ENCODE peak calls at places on chromosome 12, in seven cellular contexts. V, Y, B, E, P, Q and H are unnamed samples.

GRCh38 chr12:835754-836493 is 83.5 kb downstream of the WNK1 start:
- DNase-seq in V (no peak), Y (no peak), B (no peak), E (no peak), P (no peak), Q (no peak), H (no peak)

GRCh38 chr12:63795032-63795687 is 15.5 kb downstream of the RXYLT1 start:
- DNase-seq in V (no peak), Y (no peak), B (no peak), E (no peak), P (no peak), Q (no peak), H (no peak)

GRCh38 chr12:15728118-15728598 is 61.0 kb downstream of the EPS8 start:
- DNase-seq in V (peak), Y (peak), B (no peak), E (no peak), P (no peak), Q (peak), H (peak)

GRCh38 chr12:22286569-22286968 is 47.9 kb downstream of the ST8SIA1 start:
- DNase-seq in V (no peak), Y (no peak), B (no peak), E (no peak), P (no peak), Q (peak), H (no peak)

GRCh38 chr12:53252349-53252916 is 15.7 kb upstream of the ESPL1 start:
- DNase-seq in V (peak), Y (no peak), B (no peak), E (peak), P (no peak), Q (no peak), H (no peak)

GRCh38 chr12:85835417-85835809 is 796 bp downstream of the RASSF9 start:
- DNase-seq in V (peak), Y (peak), B (peak), E (no peak), P (no peak), Q (peak), H (no peak)

GRCh38 chr12:9636150-9636549 is 28.4 kb upstream of the KLRB1 start:
- DNase-seq in V (no peak), Y (no peak), B (no peak), E (no peak), P (no peak), Q (no peak), H (no peak)

GRCh38 chr12:51926718-51927117 is 19.4 kb downstream of the ACVRL1 start:
- DNase-seq in V (peak), Y (peak), B (no peak), E (peak), P (peak), Q (peak), H (peak)

GRCh38 chr12:71655495-71655894 is 8.2 kb downstream of the ZFC3H1 start:
- DNase-seq in V (no peak), Y (no peak), B (no peak), E (no peak), P (no peak), Q (no peak), H (no peak)

GRCh38 chr12:89177802-89178201 is 174.5 kb downstream of the DUSP6 start:
- DNase-seq in V (no peak), Y (no peak), B (no peak), E (no peak), P (no peak), Q (no peak), H (no peak)

GRCh38 chr12:90958995-90959394 is 4.0 kb upstream of the CCER1 start:
- DNase-seq in V (no peak), Y (peak), B (no peak), E (no peak), P (no peak), Q (peak), H (no peak)

GRCh38 chr12:9118161-9118560 is 2.4 kb upstream of the A2M start:
- DNase-seq in V (peak), Y (peak), B (no peak), E (no peak), P (no peak), Q (no peak), H (no peak)

GRCh38 chr12:108614639-108615038 is 16.8 kb upstream of the TMEM119 start:
- DNase-seq in V (no peak), Y (no peak), B (no peak), E (no peak), P (no peak), Q (no peak), H (no peak)

GRCh38 chr12:128266559-128267245 is at the start of gene TMEM132C:
- DNase-seq in V (no peak), Y (no peak), B (peak), E (peak), P (no peak), Q (no peak), H (no peak)

GRCh38 chr12:85413266-85413665 is 133.2 kb downstream of the ALX1 start:
- DNase-seq in V (peak), Y (no peak), B (no peak), E (no peak), P (no peak), Q (no peak), H (no peak)

GRCh38 chr12:93541578-93542217 is 30.8 kb upstream of the SOCS2 start:
- DNase-seq in V (no peak), Y (peak), B (no peak), E (no peak), P (peak), Q (no peak), H (no peak)

GRCh38 chr12:51365276-51365675 is 18.8 kb upstream of the CELA1 start:
- DNase-seq in V (no peak), Y (no peak), B (no peak), E (no peak), P (no peak), Q (no peak), H (no peak)

GRCh38 chr12:38907171-38907923 is 2.0 kb upstream of the CPNE8 start:
- DNase-seq in V (peak), Y (no peak), B (no peak), E (no peak), P (no peak), Q (no peak), H (no peak)

GRCh38 chr12:52715416-52715815 is 12.1 kb upstream of the KRT77 start:
- DNase-seq in V (peak), Y (no peak), B (peak), E (no peak), P (peak), Q (no peak), H (no peak)

GRCh38 chr12:15171015-15171646 is 50.1 kb downstream of the RERG start:
- DNase-seq in V (no peak), Y (no peak), B (no peak), E (no peak), P (no peak), Q (no peak), H (no peak)

DNA sequence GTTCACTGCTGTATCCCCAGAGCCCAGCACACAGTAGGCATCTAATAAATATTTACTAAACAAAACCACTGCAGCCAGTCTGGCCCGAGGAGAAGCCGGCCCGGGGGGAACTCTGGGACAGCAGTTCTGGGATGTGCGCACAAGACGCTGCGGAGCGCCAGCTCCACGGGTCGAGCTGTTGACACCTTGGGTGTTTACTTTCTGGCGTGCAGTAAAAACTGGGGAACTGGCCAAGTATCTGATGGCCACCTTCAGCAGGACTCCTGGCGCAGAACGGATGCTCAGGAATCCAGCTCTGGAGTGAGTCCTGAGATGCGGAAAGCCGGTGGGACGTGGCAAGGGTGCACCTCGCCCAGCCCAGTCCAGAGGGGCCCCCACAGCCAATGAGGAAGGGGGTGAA is 65.6 kb downstream of the NCOR2 start:
- DNase-seq in V (no peak), Y (no peak), B (no peak), E (no peak), P (no peak), Q (no peak), H (no peak)
- H3K27ac ChIP-seq in V (no peak), Y (no peak), B (no peak), E (peak), P (no peak), Q (no peak), H (peak)

GRCh38 chr12:113470871-113471618 is 626 bp downstream of the LHX5 start:
- DNase-seq in V (no peak), Y (no peak), B (peak), E (no peak), P (no peak), Q (no peak), H (no peak)

GRCh38 chr12:113471619-113472171 is at the start of gene LHX5:
- DNase-seq in V (no peak), Y (no peak), B (peak), E (no peak), P (no peak), Q (no peak), H (no peak)

GRCh38 chr12:113473400-113473799 is 1.7 kb upstream of the LHX5 start:
- DNase-seq in V (no peak), Y (no peak), B (no peak), E (no peak), P (no peak), Q (no peak), H (no peak)

GRCh38 chr12:113473942-113474341 is 2.3 kb upstream of the LHX5 start:
- DNase-seq in V (no peak), Y (no peak), B (peak), E (no peak), P (no peak), Q (no peak), H (no peak)

GRCh38 chr12:113472191-113473190 is 820 bp upstream of the LHX5 start:
- DNase-seq in V (no peak), Y (no peak), B (peak), E (no peak), P (no peak), Q (no peak), H (no peak)
- TF ChIP-seq EZH2 in V (peak), Y (peak), B (no peak), E (no peak), P (no peak), Q (no peak), H (peak)

DNA sequence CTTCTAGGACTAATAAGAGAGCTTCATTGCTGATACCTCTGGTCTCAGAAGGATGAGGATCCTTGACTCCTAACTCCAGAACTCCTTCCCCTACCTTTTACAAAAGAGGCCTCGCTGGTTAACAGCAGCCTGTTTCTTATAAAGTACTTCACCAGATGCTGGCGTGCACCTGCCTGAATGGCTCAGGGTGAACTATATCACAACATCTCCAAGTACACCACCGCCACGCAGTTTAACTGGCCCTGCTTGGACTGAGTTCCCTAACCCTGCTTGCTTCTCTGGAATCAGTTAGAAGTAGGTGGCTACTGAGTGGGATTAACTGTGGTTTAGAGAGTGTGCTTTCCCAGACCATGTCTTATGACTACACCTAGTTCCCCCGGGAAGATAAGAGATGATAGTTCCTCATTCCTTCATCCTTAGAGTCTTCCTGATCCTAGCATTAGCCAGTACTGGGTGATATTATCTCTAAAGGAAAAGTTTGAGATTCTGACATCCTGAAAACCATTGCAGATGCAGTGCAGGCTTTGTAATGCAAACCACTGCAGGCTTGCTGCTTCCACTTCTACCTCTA is 3.0 kb downstream of the FOXJ2 start:
- DNase-seq in V (no peak), Y (no peak), B (no peak), E (peak), P (no peak), Q (no peak), H (no peak)
- H3K4me3 ChIP-seq in V (no peak), Y (no peak), B (no peak), E (no peak), P (no peak), Q (no peak), H (no peak)

DNA sequence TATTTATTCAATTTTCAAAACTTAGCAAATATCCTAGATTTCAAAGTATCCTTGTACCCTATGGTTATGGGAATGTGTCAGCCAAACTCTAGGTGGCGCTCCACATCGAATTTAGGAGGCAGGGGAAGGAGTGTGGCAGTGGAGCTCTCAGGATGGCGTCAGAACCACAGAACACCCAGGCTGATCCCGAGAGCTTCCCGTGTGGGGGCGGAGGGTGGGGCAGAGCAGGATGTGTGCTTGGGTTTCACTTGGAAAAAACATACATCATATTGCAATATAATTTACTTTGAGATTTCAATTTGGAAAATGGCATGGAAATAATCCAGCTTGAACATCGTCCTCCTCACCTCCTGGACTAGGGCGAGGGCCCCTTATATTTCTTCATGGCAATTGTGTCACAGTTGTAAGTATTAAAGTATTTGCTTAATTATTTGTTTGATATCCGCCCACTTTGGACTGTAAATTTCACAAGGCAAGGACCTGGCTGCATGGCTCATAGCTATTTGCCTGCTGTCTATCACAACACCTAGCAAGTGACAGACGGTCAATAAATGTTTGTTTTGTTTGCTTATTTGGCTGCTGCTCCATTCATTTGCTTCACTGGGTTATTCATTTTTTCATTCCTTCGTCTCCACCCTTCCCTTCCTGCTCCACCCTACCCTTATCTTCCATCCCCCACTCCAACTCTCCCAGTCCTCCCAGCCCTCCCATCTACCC is 221.5 kb upstream of the HMGA2 start:
- DNase-seq in V (peak), Y (peak), B (peak), E (peak), P (peak), Q (peak), H (peak)
- H3K27ac ChIP-seq in V (peak), Y (peak), B (no peak), E (peak), P (no peak), Q (peak), H (no peak)

DNA sequence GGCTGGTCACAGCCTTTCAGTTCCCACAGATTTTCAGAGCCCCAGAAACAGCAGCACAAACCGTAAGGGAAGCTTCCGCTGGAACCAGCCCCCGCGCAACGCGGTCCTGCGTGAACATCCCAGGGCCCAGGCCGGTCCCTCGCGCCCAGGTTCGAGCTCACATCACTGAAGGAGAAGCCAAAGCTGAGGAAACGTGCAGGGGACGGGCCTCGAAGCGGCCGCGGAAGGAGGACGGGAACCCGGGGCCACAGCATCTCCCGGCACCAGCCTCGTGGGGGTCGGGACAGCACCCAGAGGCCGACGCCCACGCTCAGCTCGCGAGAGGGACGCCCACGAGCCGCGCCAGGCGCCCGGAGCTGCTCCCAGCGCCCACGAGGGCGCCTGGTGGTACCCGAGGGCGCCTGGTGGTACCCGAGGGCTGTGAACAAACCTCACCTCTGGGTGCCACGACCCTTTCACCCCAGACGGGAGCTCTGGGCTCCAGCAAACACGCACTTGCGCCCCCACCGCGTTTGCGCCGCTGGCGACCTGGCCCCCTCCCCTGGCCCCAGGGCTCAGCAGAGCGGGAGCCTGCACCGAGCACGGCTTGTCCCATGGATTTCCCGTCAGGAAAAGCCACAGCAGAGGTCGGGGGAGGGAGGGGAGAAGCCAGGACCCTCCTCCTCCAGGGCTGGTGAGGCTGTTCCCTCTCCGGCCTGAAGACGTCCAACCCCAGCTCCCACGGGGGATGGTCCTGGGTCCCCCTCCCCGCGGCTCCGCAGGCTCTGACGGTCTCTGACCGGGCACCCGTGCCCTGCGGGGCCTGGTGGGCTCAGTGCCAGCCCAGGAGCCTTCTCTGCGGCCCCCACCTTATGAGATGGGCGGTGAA is 6.9 kb downstream of the LRCOL1 start:
- DNase-seq in V (no peak), Y (peak), B (no peak), E (no peak), P (no peak), Q (no peak), H (no peak)
- TF ChIP-seq EZH2 in V (no peak), Y (peak), B (no peak), E (no peak), P (no peak), Q (no peak), H (no peak)

GRCh38 chr12:3417937-3418336 is 73.1 kb upstream of the PRMT8 start:
- DNase-seq in V (no peak), Y (no peak), B (no peak), E (no peak), P (no peak), Q (no peak), H (no peak)
- H3K4me3 ChIP-seq in V (no peak), Y (no peak), B (no peak), E (no peak), P (no peak), Q (no peak), H (no peak)

GRCh38 chr12:131092911-131093901 is 139.5 kb downstream of the ADGRD1 start:
- DNase-seq in V (peak), Y (no peak), B (no peak), E (no peak), P (no peak), Q (no peak), H (no peak)
- H3K27ac ChIP-seq in V (no peak), Y (no peak), B (no peak), E (no peak), P (no peak), Q (no peak), H (no peak)

GRCh38 chr12:70364695-70365397 is 1.2 kb upstream of the KCNMB4 start:
- DNase-seq in V (peak), Y (peak), B (peak), E (no peak), P (no peak), Q (no peak), H (no peak)

GRCh38 chr12:70365648-70366518 is at the start of gene KCNMB4:
- DNase-seq in V (peak), Y (peak), B (peak), E (peak), P (peak), Q (peak), H (peak)

GRCh38 chr12:70366581-70367267 is 634 bp downstream of the KCNMB4 start:
- DNase-seq in V (peak), Y (peak), B (peak), E (peak), P (peak), Q (peak), H (peak)

GRCh38 chr12:70365398-70365647 is 767 bp upstream of the KCNMB4 start:
- DNase-seq in V (no peak), Y (no peak), B (no peak), E (no peak), P (no peak), Q (no peak), H (no peak)

DNA sequence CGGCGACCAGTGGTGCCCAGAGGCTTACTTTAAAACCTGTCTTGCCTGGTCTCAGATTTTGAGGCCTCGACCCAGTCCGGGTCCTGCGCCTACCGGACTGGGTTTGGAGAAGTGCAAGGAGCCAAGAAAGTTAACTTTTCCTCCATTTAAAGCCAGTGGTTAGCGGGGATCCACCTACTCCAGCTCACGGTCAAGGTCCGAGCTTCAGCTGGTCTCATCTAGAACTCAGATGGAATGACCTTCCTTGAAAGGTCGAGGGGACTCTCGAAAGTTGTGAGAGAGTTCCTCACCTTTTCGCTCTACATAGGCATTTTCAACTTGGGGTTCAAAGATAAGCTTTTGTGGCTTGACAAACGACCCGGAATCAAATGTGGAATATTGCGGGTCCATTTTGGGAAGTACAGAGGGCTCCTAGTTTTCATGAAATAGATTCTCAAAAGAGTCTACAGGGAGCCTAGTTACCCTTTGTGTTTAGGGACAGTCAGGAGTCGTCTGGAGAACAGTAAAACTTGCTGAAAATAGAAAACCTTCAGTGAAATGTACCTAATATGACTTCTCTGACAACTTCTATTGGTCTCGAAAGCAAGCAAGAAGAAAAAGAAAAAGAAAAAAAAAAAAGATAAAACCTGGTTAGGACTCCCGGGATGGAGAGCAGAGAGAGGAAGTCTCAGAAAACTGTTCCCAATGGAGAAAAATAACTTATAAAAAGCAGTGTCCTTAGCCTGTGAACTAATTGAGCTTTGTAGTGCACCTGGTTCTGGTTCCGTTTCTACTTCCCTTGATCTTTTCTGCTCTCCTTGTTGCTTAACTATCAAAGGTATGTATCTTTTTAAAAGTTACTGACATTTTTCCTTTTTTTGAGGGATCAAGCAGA is 1.4 kb downstream of the KCNMB4 start:
- DNase-seq in V (peak), Y (peak), B (peak), E (no peak), P (no peak), Q (peak), H (no peak)
- TF ChIP-seq EZH2 in V (no peak), Y (no peak), B (no peak), E (no peak), P (no peak), Q (no peak), H (no peak)